ENCODE peak calls at places on chromosome 13, in four cellular contexts. N, G, T and A are unnamed samples.
A peak's percentile ranks its signal among the peaks of the same experiment; 100 is the strongest.

GRCh38 chr13:36788276-36788675 is 30.7 kb upstream of the RFXAP start:
- DNase-seq in N (no peak), G (peak; percentile 36), T (peak; percentile 59), A (no peak)

GRCh38 chr13:109468123-109468522 is 318.3 kb downstream of the IRS2 start:
- DNase-seq in N (no peak), G (no peak), T (no peak), A (no peak)

GRCh38 chr13:102291587-102292218 is 110.1 kb downstream of the FGF14 start:
- DNase-seq in N (no peak), G (peak; percentile 5), T (no peak), A (peak; percentile 5)

GRCh38 chr13:26722321-26722720 is 38.3 kb downstream of the GPR12 start:
- DNase-seq in N (no peak), G (no peak), T (no peak), A (no peak)

GRCh38 chr13:28754698-28755545 is 36.2 kb upstream of the SLC46A3 start:
- DNase-seq in N (no peak), G (peak; percentile 54), T (peak; percentile 80), A (no peak)

GRCh38 chr13:51283361-51283760 is 56.1 kb upstream of the SERPINE3 start:
- DNase-seq in N (no peak), G (no peak), T (no peak), A (no peak)

GRCh38 chr13:107834268-107834667 is 381.1 kb downstream of the LIG4 start:
- DNase-seq in N (no peak), G (no peak), T (no peak), A (no peak)

GRCh38 chr13:93672996-93673395 is 446.4 kb downstream of the GPC6 start:
- DNase-seq in N (no peak), G (no peak), T (no peak), A (no peak)

GRCh38 chr13:42762917-42763316 is 18.5 kb upstream of the FAM216B start:
- DNase-seq in N (no peak), G (peak; percentile 90), T (peak; percentile 83), A (peak; percentile 83)

GRCh38 chr13:96822900-96823299 is 171.4 kb downstream of the OXGR1 start:
- DNase-seq in N (no peak), G (peak; percentile 27), T (peak; percentile 1), A (peak; percentile 67)

GRCh38 chr13:46571189-46571901 is 18.4 kb downstream of the LRCH1 start:
- DNase-seq in N (no peak), G (peak; percentile 17), T (peak; percentile 89), A (no peak)

GRCh38 chr13:59483441-59484116 is 680.1 kb downstream of the DIAPH3 start:
- DNase-seq in N (no peak), G (no peak), T (peak; percentile 67), A (no peak)